ENCODE peak calls at places on chromosomes 16 and 17, in seven cellular contexts. E is GM23248; P is PC-9; J is CD8-positive, alpha-beta T cell; M is heart right ventricle; T is heart left ventricle; C is upper lobe of left lung. Q is an unnamed sample.
A peak's percentile ranks its signal among the peaks of the same experiment; 100 is the strongest.

GRCh38 chr17:45335721-45336120 is 18.9 kb upstream of the MAP3K14 start:
- DNase-seq in E (no peak), P (no peak), J (no peak), M (no peak), T (no peak), C (no peak), Q (no peak)

GRCh38 chr17:76672892-76673291 is 29.3 kb upstream of the ST6GALNAC1 start:
- DNase-seq in E (no peak), P (no peak), J (no peak), M (no peak), T (no peak), C (no peak), Q (no peak)

GRCh38 chr17:66466933-66467367 is 164.5 kb downstream of the PRKCA start:
- DNase-seq in E (peak; percentile 98), P (peak; percentile 98), J (no peak), M (no peak), T (no peak), C (no peak), Q (peak; percentile 22)

GRCh38 chr17:76397687-76398522 is 13.5 kb downstream of the SPHK1 start:
- DNase-seq in E (peak; percentile 87), P (peak; percentile 59), J (peak; percentile 77), M (peak; percentile 87), T (peak; percentile 94), C (peak; percentile 89), Q (peak; percentile 91)

GRCh38 chr17:73546770-73547345 is 97.4 kb downstream of the SDK2 start:
- DNase-seq in E (peak; percentile 53), P (no peak), J (peak; percentile 21), M (no peak), T (no peak), C (peak; percentile 80), Q (peak; percentile 70)

GRCh38 chr16:1729026-1729425 is 23.0 kb downstream of the MAPK8IP3 start:
- DNase-seq in E (no peak), P (no peak), J (no peak), M (no peak), T (no peak), C (no peak), Q (no peak)

GRCh38 chr17:50863221-50863843 is 2.8 kb downstream of the TOB1 start:
- DNase-seq in E (peak; percentile 59), P (no peak), J (no peak), M (no peak), T (no peak), C (peak; percentile 73), Q (peak; percentile 71)

GRCh38 chr17:3531266-3532101 is 26.1 kb downstream of the TRPV3 start:
- DNase-seq in E (no peak), P (no peak), J (no peak), M (peak; percentile 40), T (peak; percentile 66), C (no peak), Q (no peak)

GRCh38 chr17:44351464-44351863 is 6.4 kb downstream of the GRN start:
- DNase-seq in E (no peak), P (no peak), J (no peak), M (no peak), T (no peak), C (no peak), Q (no peak)

GRCh38 chr16:47461598-47462266 is 601 bp downstream of the PHKB start:
- DNase-seq in E (peak; percentile 70), P (peak; percentile 92), J (peak; percentile 2), M (peak; percentile 36), T (no peak), C (peak; percentile 64), Q (peak; percentile 26)

GRCh38 chr17:71409712-71410111 is 711.1 kb upstream of the SOX9 start:
- DNase-seq in E (peak; percentile 91), P (peak; percentile 76), J (no peak), M (no peak), T (no peak), C (no peak), Q (no peak)

GRCh38 chr16:8686031-8686621 is 11.7 kb downstream of the ABAT start:
- DNase-seq in E (no peak), P (no peak), J (no peak), M (peak; percentile 31), T (peak; percentile 74), C (no peak), Q (peak; percentile 23)

GRCh38 chr17:72004011-72004427 is 116.8 kb upstream of the SOX9 start:
- DNase-seq in E (peak; percentile 73), P (no peak), J (no peak), M (no peak), T (no peak), C (no peak), Q (no peak)

GRCh38 chr17:8799001-8799850 is at the start of gene MFSD6L:
- DNase-seq in E (no peak), P (no peak), J (no peak), M (no peak), T (no peak), C (peak; percentile 57), Q (peak; percentile 81)

DNA sequence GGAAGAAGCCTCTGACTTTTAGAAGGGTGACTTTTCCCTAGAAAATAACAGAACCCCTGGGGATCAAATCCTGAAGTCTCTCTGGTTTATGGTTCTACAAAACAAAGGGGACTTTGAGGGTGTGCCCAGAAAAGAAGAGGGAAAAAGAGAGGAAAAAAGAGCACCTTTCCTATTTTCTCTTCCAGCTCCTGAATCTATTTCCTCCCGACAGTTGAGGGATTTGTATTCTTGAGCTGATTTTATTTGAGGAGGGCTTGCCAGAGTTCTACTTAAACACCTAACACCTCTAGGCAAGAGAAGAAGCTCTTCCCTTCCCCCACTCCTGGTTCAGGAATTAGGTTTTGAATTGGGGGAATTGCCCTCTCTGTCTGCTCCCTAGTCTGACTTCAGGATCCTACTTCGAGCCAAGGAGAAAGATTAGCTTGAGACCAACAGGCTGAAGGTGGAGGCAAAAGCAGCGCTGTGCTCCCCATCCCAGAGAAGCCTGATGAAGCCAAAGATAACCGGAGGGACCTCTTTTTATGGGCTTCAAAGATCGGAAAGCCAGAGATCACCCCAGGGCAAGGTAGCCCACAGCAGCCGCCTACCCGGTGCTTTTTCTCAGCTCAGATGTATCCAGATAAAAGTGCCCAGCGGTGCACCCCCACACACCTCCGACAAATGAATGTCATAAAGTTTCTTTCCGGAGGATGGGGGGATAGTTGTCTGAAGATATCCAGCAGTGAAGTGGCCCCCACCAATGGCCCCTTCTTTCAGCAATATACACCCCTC is 796 bp downstream of the HOXB3 start:
- DNase-seq in E (no peak), P (no peak), J (no peak), M (no peak), T (no peak), C (no peak), Q (no peak)
- H3K27me3 ChIP-seq in E (no peaks in the 10 kb centered on the region), P (no peaks in the 10 kb centered on the region), J (peaks cover 45% of the 10 kb centered on the region), M (peaks cover 100% of the 10 kb centered on the region), T (peaks cover 100% of the 10 kb centered on the region), C (peaks cover 42% of the 10 kb centered on the region), Q (no peaks in the 10 kb centered on the region)

DNA sequence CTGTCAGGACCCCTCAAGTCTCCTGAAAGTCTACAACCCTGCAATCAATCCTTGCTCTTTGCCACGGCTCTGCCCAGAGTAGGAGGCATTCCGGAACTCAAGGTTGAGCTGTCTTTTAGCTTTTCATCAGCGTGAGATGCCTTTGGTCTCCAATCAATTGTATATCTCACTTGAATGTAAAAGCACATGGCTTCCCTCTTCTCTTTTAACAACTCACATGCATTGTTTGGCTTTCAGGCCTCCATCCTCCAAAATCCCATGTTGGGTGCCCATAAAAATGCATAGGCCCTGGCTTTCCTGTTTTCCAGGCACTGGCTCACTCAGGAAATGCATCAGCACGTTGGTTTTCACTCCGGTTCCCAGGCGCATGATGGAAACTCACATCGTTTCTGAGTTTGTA is 64.0 kb upstream of the FOXF1 start:
- DNase-seq in E (no peak), P (no peak), J (no peak), M (no peak), T (no peak), C (no peak), Q (no peak)
- H3K27me3 ChIP-seq in E (peaks cover 43% of the 10 kb centered on the region), P (peaks cover 98% of the 10 kb centered on the region), J (no peaks in the 10 kb centered on the region), M (peaks cover 29% of the 10 kb centered on the region), T (peaks cover 30% of the 10 kb centered on the region), C (no peaks in the 10 kb centered on the region), Q (no peaks in the 10 kb centered on the region)

DNA sequence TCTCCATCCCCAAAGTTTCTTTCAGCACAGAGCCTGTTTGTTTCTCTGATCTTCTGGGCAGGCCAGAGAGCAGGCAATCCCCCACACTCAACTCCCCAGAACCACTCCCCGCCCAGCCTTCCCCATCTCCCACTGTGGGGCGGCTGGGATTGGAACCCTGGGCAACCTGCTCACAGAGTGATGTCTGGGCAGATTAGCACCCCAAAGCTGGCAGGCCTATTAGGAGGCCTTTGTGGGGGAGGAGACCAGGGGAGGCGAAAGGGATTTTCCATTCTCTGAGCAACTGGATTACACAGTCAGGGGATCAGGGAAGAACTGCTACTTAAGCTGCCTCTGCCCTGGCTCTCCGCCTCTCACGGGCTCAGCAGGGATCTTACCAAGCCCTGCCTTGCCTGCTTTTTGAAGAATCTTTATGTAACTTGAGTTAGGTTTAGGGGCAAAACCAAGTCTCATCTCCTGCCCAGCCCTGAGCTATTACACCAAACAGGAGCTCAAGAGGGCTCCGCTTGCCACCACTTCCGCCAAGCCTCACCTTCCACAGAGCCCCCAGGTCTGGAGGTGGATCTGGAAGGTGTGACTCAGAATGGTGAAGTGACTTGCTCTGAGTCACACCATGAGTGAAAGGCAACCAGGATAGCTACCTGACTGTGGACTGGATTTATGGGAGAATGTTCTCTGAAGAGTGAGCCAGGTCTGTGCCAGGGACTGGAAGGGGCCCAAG is 16.0 kb upstream of the LHX1 start:
- DNase-seq in E (peak; percentile 47), P (peak; percentile 99), J (no peak), M (no peak), T (peak; percentile 1), C (no peak), Q (no peak)
- H3K27me3 ChIP-seq in E (peaks cover 3% of the 10 kb centered on the region), P (no peaks in the 10 kb centered on the region), J (no peaks in the 10 kb centered on the region), M (peaks cover 72% of the 10 kb centered on the region), T (peaks cover 79% of the 10 kb centered on the region), C (peaks cover 8% of the 10 kb centered on the region), Q (peaks cover 64% of the 10 kb centered on the region)

GRCh38 chr17:38559880-38560230 is 45.9 kb downstream of the SRCIN1 start:
- DNase-seq in E (no peak), P (no peak), J (no peak), M (no peak), T (no peak), C (no peak), Q (no peak)

GRCh38 chr17:38559025-38559879 is 46.5 kb downstream of the SRCIN1 start:
- DNase-seq in E (no peak), P (peak; percentile 91), J (peak; percentile 77), M (peak; percentile 71), T (peak; percentile 84), C (peak; percentile 95), Q (peak; percentile 94)

GRCh38 chr17:38557836-38558750 is 47.7 kb downstream of the SRCIN1 start:
- DNase-seq in E (peak; percentile 97), P (peak; percentile 96), J (peak; percentile 86), M (peak; percentile 89), T (peak; percentile 95), C (peak; percentile 96), Q (peak; percentile 95)

GRCh38 chr17:38557395-38557794 is 48.4 kb downstream of the SRCIN1 start:
- DNase-seq in E (no peak), P (no peak), J (no peak), M (no peak), T (no peak), C (no peak), Q (no peak)

DNA sequence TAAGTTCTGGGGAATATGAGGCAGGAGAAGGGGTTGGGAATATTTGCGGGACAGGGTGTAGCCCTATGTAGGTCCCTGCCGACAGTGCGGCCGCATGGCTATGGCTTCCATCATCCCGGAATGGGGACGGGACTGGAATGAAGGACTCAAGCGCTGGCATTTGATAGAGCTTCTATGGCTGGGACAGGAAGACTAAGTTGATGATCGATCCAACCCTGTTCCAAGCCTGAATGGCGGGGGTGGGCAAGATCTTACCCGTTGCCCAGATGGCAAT is 47.1 kb downstream of the SRCIN1 start:
- DNase-seq in E (no peak), P (no peak), J (no peak), M (no peak), T (no peak), C (no peak), Q (no peak)
- H3K27me3 ChIP-seq in E (no peaks in the 10 kb centered on the region), P (no peaks in the 10 kb centered on the region), J (peaks cover 23% of the 10 kb centered on the region), M (peaks cover 55% of the 10 kb centered on the region), T (peaks cover 52% of the 10 kb centered on the region), C (peaks cover 39% of the 10 kb centered on the region), Q (peaks cover 44% of the 10 kb centered on the region)

Q was measured in transverse colon.